ENCODE peak calls at places on chromosomes 6 and 20, in five cellular contexts. S is AG08395, H is posterior vena cava, G is NCI-H1092 treated with DMSO at 0.1 percent for 48 hours, A is pons. Q is an unnamed sample.

GRCh38 chr6:23533311-23533710 is 592.7 kb upstream of the NRSN1 start:
- DNase-seq in S (no peak), H (no peak), G (peak), A (no peak), Q (no peak)

GRCh38 chr6:104134876-104135275 is 724.8 kb downstream of the HACE1 start:
- DNase-seq in S (no peak), H (no peak), G (no peak), A (no peak), Q (no peak)

GRCh38 chr6:150549577-150550184 is 50.0 kb upstream of the PLEKHG1 start:
- DNase-seq in S (no peak), H (no peak), G (no peak), A (no peak), Q (no peak)

GRCh38 chr20:56348306-56348695 is 10.5 kb upstream of the FAM210B start:
- DNase-seq in S (no peak), H (no peak), G (no peak), A (no peak), Q (no peak)

GRCh38 chr20:58723628-58723984 is 31.0 kb downstream of the NPEPL1 start:
- DNase-seq in S (no peak), H (peak), G (no peak), A (no peak), Q (no peak)

GRCh38 chr6:112337209-112337638 is 9.9 kb upstream of the RFPL4B start:
- DNase-seq in S (peak), H (peak), G (peak), A (peak), Q (peak)

GRCh38 chr20:45111799-45112471 is 3.0 kb downstream of the WFDC5 start:
- DNase-seq in S (no peak), H (no peak), G (no peak), A (peak), Q (no peak)

GRCh38 chr6:12060780-12061619 is 48.9 kb downstream of the HIVEP1 start:
- DNase-seq in S (no peak), H (peak), G (no peak), A (peak), Q (no peak)

GRCh38 chr6:160534050-160534696 is 129.9 kb downstream of the LPA start:
- DNase-seq in S (peak), H (no peak), G (peak), A (peak), Q (peak)

GRCh38 chr6:40551966-40552365 is 35.2 kb downstream of the LRFN2 start:
- DNase-seq in S (no peak), H (no peak), G (no peak), A (no peak), Q (no peak)

GRCh38 chr6:98946877-98947410 is 802 bp downstream of the FBXL4 start:
- DNase-seq in S (no peak), H (no peak), G (peak), A (peak), Q (peak)

GRCh38 chr20:40706977-40707582 is 18.0 kb upstream of the MAFB start:
- DNase-seq in S (no peak), H (no peak), G (no peak), A (no peak), Q (no peak)

GRCh38 chr6:35370124-35370741 is 27.9 kb downstream of the PPARD start:
- DNase-seq in S (peak), H (peak), G (no peak), A (peak), Q (no peak)